ENCODE peak calls at places on chromosomes 16 and 17, in eight cellular contexts. Z is mesothelial cell of epicardium; A is fibroblast of lung; G is stomach; P is fibroblast of mammary gland; U is CD4-positive, alpha-beta T cell; Q is adipocyte; K is amygdala. N is an unnamed sample.

GRCh38 chr16:64950262-64950661 is 171.6 kb downstream of the CDH11 start:
- DNase-seq in K (no peak), G (no peak), Z (no peak), A (no peak), Q (no peak), P (no peak), U (no peak), N (no peak)

GRCh38 chr16:82456683-82457082 is 170.1 kb upstream of the CDH13 start:
- DNase-seq in P (peak; percentile 34), U (no peak), A (peak; percentile 38), Q (peak; percentile 72), Z (peak; percentile 41), G (peak; percentile 69), K (peak; percentile 6), N (peak; percentile 2)

GRCh38 chr16:49096191-49096945 is 185.3 kb downstream of the CBLN1 start:
- DNase-seq in A (no peak), Z (no peak), K (no peak), G (no peak), P (no peak), Q (no peak), U (no peak), N (no peak)

GRCh38 chr17:8745586-8746500 is 1.2 kb upstream of the CCDC42 start:
- DNase-seq in P (peak; percentile 56), Z (peak; percentile 86), G (peak; percentile 68), A (peak; percentile 38), Q (peak; percentile 83), U (peak; percentile 64), K (peak; percentile 40), N (peak; percentile 96)

GRCh38 chr16:2019919-2020831 is 590 bp downstream of the NPW start:
- DNase-seq in G (no peak), U (no peak), A (no peak), Z (no peak), Q (peak; percentile 40), P (no peak), K (no peak), N (peak; percentile 86)

GRCh38 chr16:23557779-23558330 is 328 bp downstream of the UBFD1 start:
- DNase-seq in A (peak; percentile 36), P (peak; percentile 56), G (no peak), Q (peak; percentile 66), U (no peak), K (no peak), Z (no peak), N (peak; percentile 92)

GRCh38 chr16:1527836-1528811 is 5.3 kb upstream of the TMEM204 start:
- DNase-seq in A (no peak), G (no peak), P (peak; percentile 64), Z (no peak), U (no peak), K (no peak), Q (no peak), N (peak; percentile 60)

GRCh38 chr17:62678214-62678919 is 50.9 kb downstream of the MRC2 start:
- DNase-seq in U (no peak), G (no peak), P (no peak), Z (no peak), Q (no peak), K (no peak), A (no peak), N (no peak)

GRCh38 chr16:57617604-57618111 is 10.8 kb upstream of the ADGRG1 start:
- DNase-seq in Z (no peak), Q (no peak), P (no peak), U (no peak), A (no peak), K (no peak), G (peak; percentile 20), N (no peak)

GRCh38 chr17:82985973-82986372 is 93.4 kb upstream of the METRNL start:
- DNase-seq in U (peak; percentile 66), K (no peak), G (peak; percentile 38), P (peak; percentile 23), Q (peak; percentile 25), Z (no peak), A (peak; percentile 33), N (peak; percentile 41)

GRCh38 chr16:54718376-54718775 is 212.3 kb upstream of the IRX5 start:
- DNase-seq in G (no peak), U (no peak), Z (no peak), P (no peak), Q (no peak), K (no peak), A (no peak), N (no peak)

GRCh38 chr16:84509032-84509950 is 4.8 kb upstream of the MEAK7 start:
- DNase-seq in A (no peak), U (no peak), K (no peak), G (no peak), Z (no peak), Q (no peak), P (no peak), N (peak; percentile 8)

GRCh38 chr16:1428511-1428910 is 2.4 kb upstream of the PERCC1 start:
- DNase-seq in Z (no peak), K (no peak), U (no peak), Q (peak; percentile 51), A (no peak), P (peak; percentile 26), G (no peak), N (no peak)

GRCh38 chr16:59611556-59611955 is 877.4 kb upstream of the GOT2 start:
- DNase-seq in K (no peak), G (no peak), Q (no peak), U (no peak), A (no peak), Z (no peak), P (peak; percentile 20), N (no peak)

GRCh38 chr17:10266477-10266876 is 68.1 kb upstream of the GAS7 start:
- DNase-seq in K (no peak), Z (no peak), A (no peak), G (no peak), U (no peak), P (peak; percentile 26), Q (no peak), N (no peak)

GRCh38 chr17:47649972-47650524 is 329 bp downstream of the KPNB1 start:
- DNase-seq in Q (no peak), K (no peak), A (no peak), U (no peak), G (peak; percentile 54), P (no peak), Z (peak; percentile 33), N (no peak)

GRCh38 chr17:47335101-47335936 is 11.6 kb downstream of the EFCAB13 start:
- DNase-seq in U (no peak), G (no peak), A (no peak), K (no peak), Z (no peak), P (no peak), Q (no peak), N (no peak)

GRCh38 chr17:38403491-38403890 is 24.8 kb upstream of the ARHGAP23 start:
- DNase-seq in U (no peak), K (no peak), Q (no peak), Z (no peak), A (peak; percentile 52), G (no peak), P (peak; percentile 52), N (no peak)

GRCh38 chr17:74201250-74201649 is 2.2 kb upstream of the RPL38 start:
- DNase-seq in Q (no peak), P (peak; percentile 80), G (no peak), Z (no peak), A (peak; percentile 71), U (no peak), K (no peak), N (no peak)

GRCh38 chr17:60743282-60743681 is 65.6 kb downstream of the BCAS3 start:
- DNase-seq in G (no peak), U (no peak), K (no peak), A (no peak), Z (no peak), Q (no peak), P (no peak), N (no peak)

GRCh38 chr17:72683506-72684404 is 408.7 kb downstream of the SLC39A11 start:
- DNase-seq in K (no peak), Q (peak; percentile 93), Z (no peak), P (peak; percentile 99), G (peak; percentile 38), U (no peak), A (peak; percentile 96), N (peak; percentile 82)

GRCh38 chr17:50009282-50009681 is 14.3 kb upstream of the DLX3 start:
- DNase-seq in Q (no peak), A (no peak), G (no peak), K (no peak), U (no peak), Z (no peak), P (no peak), N (no peak)

GRCh38 chr16:73071131-73071940 is 23.4 kb upstream of the ZFHX3 start:
- DNase-seq in U (no peak), A (peak; percentile 49), G (peak; percentile 59), Q (no peak), K (no peak), P (no peak), Z (no peak), N (peak; percentile 51)

GRCh38 chr16:1974157-1975070 is 2.6 kb downstream of the TBL3 start:
- DNase-seq in K (no peak), Z (no peak), P (no peak), G (no peak), U (no peak), Q (no peak), A (no peak), N (peak; percentile 79)

GRCh38 chr16:54285414-54286066 is 1.0 kb downstream of the IRX3 start:
- DNase-seq in A (no peak), P (peak; percentile 39), G (peak; percentile 56), Q (peak; percentile 67), K (no peak), U (no peak), Z (no peak), N (peak; percentile 86)

GRCh38 chr17:64016248-64016784 is 4.1 kb downstream of the ICAM2 start:
- DNase-seq in P (no peak), A (no peak), Q (no peak), U (no peak), K (no peak), G (no peak), Z (no peak), N (no peak)

GRCh38 chr16:90077757-90078593 is 844 bp upstream of the PRDM7 start:
- DNase-seq in Q (peak; percentile 41), U (peak; percentile 32), G (no peak), P (peak; percentile 39), A (peak; percentile 42), K (no peak), Z (no peak), N (peak; percentile 42)

GRCh38 chr16:64397945-64398508 is 723.8 kb downstream of the CDH11 start:
- DNase-seq in A (peak; percentile 18), K (no peak), Z (no peak), U (no peak), G (no peak), P (no peak), Q (no peak), N (no peak)

GRCh38 chr17:10171057-10171456 is 27.3 kb downstream of the GAS7 start:
- DNase-seq in K (peak; percentile 21), A (no peak), U (no peak), G (no peak), P (peak; percentile 37), Q (no peak), Z (no peak), N (no peak)

GRCh38 chr17:77400445-77400870 is 259.7 kb downstream of the SEC14L1 start:
- DNase-seq in A (no peak), K (no peak), Z (no peak), P (no peak), G (peak; percentile 54), U (peak; percentile 73), Q (no peak), N (no peak)

GRCh38 chr17:80758793-80759673 is 214.4 kb downstream of the RPTOR start:
- DNase-seq in G (no peak), P (peak; percentile 47), A (peak; percentile 53), K (no peak), Q (no peak), U (peak; percentile 33), Z (no peak), N (no peak)

GRCh38 chr17:44788139-44788538 is 29.4 kb downstream of the ADAM11 start:
- DNase-seq in Q (no peak), G (no peak), Z (no peak), K (no peak), U (no peak), P (peak; percentile 19), A (no peak), N (no peak)

GRCh38 chr17:75404739-75405364 is 626 bp downstream of the GRB2 start:
- DNase-seq in Z (peak; percentile 38), Q (peak; percentile 74), K (peak; percentile 33), G (peak; percentile 42), P (peak; percentile 45), A (no peak), U (peak; percentile 39), N (peak; percentile 88)

GRCh38 chr16:1871974-1872635 is at the start of gene MEIOB:
- DNase-seq in G (no peak), U (peak; percentile 16), Z (no peak), Q (peak; percentile 39), P (no peak), K (no peak), A (no peak), N (peak; percentile 87)